ENCODE peak calls at places on chromosome 1, in nine cellular contexts. One of them, this sample, is unnamed.

GRCh38 chr1:5632226-5632625 is 360.0 kb downstream of the NPHP4 start:
- DNase-seq in HepG2: no peak
- DNase-seq in prostate gland: no peak
- DNase-seq in cardiac muscle cell: no peak
- DNase-seq in kidney epithelial cell: no peak
- DNase-seq in heart right ventricle: no peak
- DNase-seq in OCI-LY7: no peak
- DNase-seq in spleen: no peak
- DNase-seq in RWPE1: no peak
- DNase-seq in this sample: no peak

GRCh38 chr1:161486806-161487482 is 18.3 kb upstream of the FCGR2A start:
- DNase-seq in HepG2: peak; percentile 32
- DNase-seq in prostate gland: no peak
- DNase-seq in cardiac muscle cell: peak; percentile 80
- DNase-seq in kidney epithelial cell: no peak
- DNase-seq in heart right ventricle: no peak
- DNase-seq in OCI-LY7: peak; percentile 81
- DNase-seq in spleen: no peak
- DNase-seq in RWPE1: peak; percentile 31
- DNase-seq in this sample: no peak

GRCh38 chr1:5254975-5255374 is 600.6 kb downstream of the AJAP1 start:
- DNase-seq in HepG2: no peak
- DNase-seq in prostate gland: no peak
- DNase-seq in cardiac muscle cell: no peak
- DNase-seq in kidney epithelial cell: no peak
- DNase-seq in heart right ventricle: no peak
- DNase-seq in OCI-LY7: no peak
- DNase-seq in spleen: no peak
- DNase-seq in RWPE1: no peak
- DNase-seq in this sample: no peak

GRCh38 chr1:48309564-48310082 is 87.1 kb downstream of the SLC5A9 start:
- DNase-seq in HepG2: peak; percentile 58
- DNase-seq in prostate gland: no peak
- DNase-seq in cardiac muscle cell: no peak
- DNase-seq in kidney epithelial cell: no peak
- DNase-seq in heart right ventricle: no peak
- DNase-seq in OCI-LY7: no peak
- DNase-seq in spleen: no peak
- DNase-seq in RWPE1: no peak
- DNase-seq in this sample: no peak

GRCh38 chr1:53153752-53154151 is 11.3 kb upstream of the SLC1A7 start:
- DNase-seq in HepG2: no peak
- DNase-seq in prostate gland: no peak
- DNase-seq in cardiac muscle cell: no peak
- DNase-seq in kidney epithelial cell: no peak
- DNase-seq in heart right ventricle: no peak
- DNase-seq in OCI-LY7: no peak
- DNase-seq in spleen: no peak
- DNase-seq in RWPE1: no peak
- DNase-seq in this sample: no peak

GRCh38 chr1:41726899-41727748 is 191.6 kb downstream of the HIVEP3 start:
- DNase-seq in HepG2: peak; percentile 6
- DNase-seq in prostate gland: no peak
- DNase-seq in cardiac muscle cell: no peak
- DNase-seq in kidney epithelial cell: no peak
- DNase-seq in heart right ventricle: peak; percentile 69
- DNase-seq in OCI-LY7: peak; percentile 83
- DNase-seq in spleen: peak; percentile 94
- DNase-seq in RWPE1: no peak
- DNase-seq in this sample: peak; percentile 94

GRCh38 chr1:2105781-2106524 is 55.7 kb downstream of the PRKCZ start:
- DNase-seq in HepG2: no peak
- DNase-seq in prostate gland: no peak
- DNase-seq in cardiac muscle cell: no peak
- DNase-seq in kidney epithelial cell: no peak
- DNase-seq in heart right ventricle: peak; percentile 1
- DNase-seq in OCI-LY7: no peak
- DNase-seq in spleen: no peak
- DNase-seq in RWPE1: no peak
- DNase-seq in this sample: peak; percentile 37

GRCh38 chr1:60035925-60036324 is 37.6 kb downstream of the C1orf87 start:
- DNase-seq in HepG2: peak; percentile 2
- DNase-seq in prostate gland: no peak
- DNase-seq in cardiac muscle cell: no peak
- DNase-seq in kidney epithelial cell: no peak
- DNase-seq in heart right ventricle: no peak
- DNase-seq in OCI-LY7: no peak
- DNase-seq in spleen: no peak
- DNase-seq in RWPE1: no peak
- DNase-seq in this sample: no peak

DNA sequence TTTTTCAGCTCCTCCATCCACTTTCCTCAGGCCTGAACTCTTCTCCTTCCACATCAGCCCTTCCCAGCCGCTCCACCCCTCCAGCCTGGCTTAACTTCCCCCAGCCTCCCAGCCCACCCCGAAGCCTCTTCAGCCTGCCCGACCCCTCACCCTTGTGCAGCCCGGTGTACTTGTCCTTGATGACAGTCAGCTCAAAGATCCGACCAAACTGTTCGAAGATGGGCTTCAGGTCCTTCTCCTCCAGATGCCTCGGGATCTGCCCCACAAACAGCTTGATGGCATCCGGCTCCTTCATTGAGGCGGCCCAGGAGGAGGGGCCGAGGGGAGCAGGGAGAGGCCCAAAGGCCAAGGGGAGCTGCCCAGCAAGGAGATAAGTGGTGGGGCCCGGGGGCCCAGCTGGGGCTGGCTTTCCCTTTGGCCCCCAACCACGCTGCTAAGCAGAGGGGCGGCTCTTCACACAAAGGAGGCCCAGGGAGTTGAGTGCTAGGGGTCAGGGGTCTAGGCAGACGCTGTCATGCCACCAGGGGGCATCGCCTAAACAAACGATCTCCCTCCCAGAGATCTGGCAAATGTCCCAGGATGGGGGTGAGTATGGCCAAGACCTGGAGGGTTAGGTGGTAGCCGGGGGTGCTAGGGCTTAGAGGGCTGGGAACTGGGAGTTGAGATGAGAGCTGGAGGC is 738 bp downstream of the CELF3 start:
- DNase-seq in HepG2: peak; percentile 55
- DNase-seq in prostate gland: no peak
- DNase-seq in cardiac muscle cell: peak; percentile 42
- DNase-seq in kidney epithelial cell: no peak
- DNase-seq in heart right ventricle: no peak
- DNase-seq in OCI-LY7: peak; percentile 34
- DNase-seq in spleen: no peak
- DNase-seq in RWPE1: no peak
- DNase-seq in this sample: no peak
- TF ChIP-seq CTCF in HepG2: peak; percentile 62
- TF ChIP-seq CTCF in prostate gland: no peak
- TF ChIP-seq CTCF in cardiac muscle cell: peak; percentile 11
- TF ChIP-seq CTCF in kidney epithelial cell: peak; percentile 10
- TF ChIP-seq CTCF in heart right ventricle: no peak
- TF ChIP-seq CTCF in OCI-LY7: peak; percentile 59
- TF ChIP-seq CTCF in spleen: no peak
- TF ChIP-seq CTCF in RWPE1: no peak
- TF ChIP-seq CTCF in this sample: no peak

GRCh38 chr1:145837658-145838057 is 7.8 kb upstream of the NUDT17 start:
- DNase-seq in HepG2: no peak
- DNase-seq in prostate gland: no peak
- DNase-seq in cardiac muscle cell: no peak
- DNase-seq in kidney epithelial cell: no peak
- DNase-seq in heart right ventricle: no peak
- DNase-seq in OCI-LY7: no peak
- DNase-seq in spleen: no peak
- DNase-seq in RWPE1: no peak
- DNase-seq in this sample: no peak
- TF ChIP-seq CTCF in HepG2: no peak
- TF ChIP-seq CTCF in prostate gland: no peak
- TF ChIP-seq CTCF in cardiac muscle cell: no peak
- TF ChIP-seq CTCF in kidney epithelial cell: no peak
- TF ChIP-seq CTCF in heart right ventricle: no peak
- TF ChIP-seq CTCF in OCI-LY7: no peak
- TF ChIP-seq CTCF in spleen: no peak
- TF ChIP-seq CTCF in RWPE1: no peak
- TF ChIP-seq CTCF in this sample: no peak

GRCh38 chr1:113125469-113125868 is 52.5 kb downstream of the LRIG2 start:
- DNase-seq in HepG2: no peak
- DNase-seq in prostate gland: no peak
- DNase-seq in cardiac muscle cell: no peak
- DNase-seq in kidney epithelial cell: no peak
- DNase-seq in heart right ventricle: no peak
- DNase-seq in OCI-LY7: no peak
- DNase-seq in spleen: no peak
- DNase-seq in RWPE1: no peak
- DNase-seq in this sample: no peak

GRCh38 chr1:113128116-113128515 is 55.1 kb downstream of the LRIG2 start:
- DNase-seq in HepG2: no peak
- DNase-seq in prostate gland: no peak
- DNase-seq in cardiac muscle cell: no peak
- DNase-seq in kidney epithelial cell: no peak
- DNase-seq in heart right ventricle: no peak
- DNase-seq in OCI-LY7: no peak
- DNase-seq in spleen: no peak
- DNase-seq in RWPE1: no peak
- DNase-seq in this sample: no peak

GRCh38 chr1:113123737-113124136 is 50.7 kb downstream of the LRIG2 start:
- DNase-seq in HepG2: no peak
- DNase-seq in prostate gland: no peak
- DNase-seq in cardiac muscle cell: no peak
- DNase-seq in kidney epithelial cell: no peak
- DNase-seq in heart right ventricle: no peak
- DNase-seq in OCI-LY7: no peak
- DNase-seq in spleen: no peak
- DNase-seq in RWPE1: no peak
- DNase-seq in this sample: no peak

GRCh38 chr1:113126207-113126606 is 53.2 kb downstream of the LRIG2 start:
- DNase-seq in HepG2: no peak
- DNase-seq in prostate gland: no peak
- DNase-seq in cardiac muscle cell: no peak
- DNase-seq in kidney epithelial cell: no peak
- DNase-seq in heart right ventricle: no peak
- DNase-seq in OCI-LY7: no peak
- DNase-seq in spleen: no peak
- DNase-seq in RWPE1: no peak
- DNase-seq in this sample: no peak

DNA sequence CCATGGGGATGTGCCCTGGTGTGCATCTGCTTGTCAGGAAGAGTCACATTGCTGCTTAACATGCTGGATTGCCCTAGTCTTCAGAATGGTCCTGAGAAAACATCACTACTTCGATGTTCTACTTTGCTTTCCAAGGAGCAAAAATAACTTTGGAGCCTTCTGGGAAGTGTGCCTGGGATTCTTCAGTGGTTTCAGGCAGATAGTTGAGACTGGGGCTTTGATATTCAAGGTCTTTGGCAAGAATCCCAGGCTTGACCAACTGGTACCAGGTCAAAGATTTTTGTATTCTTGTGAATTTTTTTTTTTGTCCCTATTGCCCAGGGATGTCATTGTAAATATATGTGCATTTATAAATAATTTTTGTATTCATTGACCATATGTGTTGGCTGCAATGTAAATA is 51.4 kb downstream of the LRIG2 start:
- DNase-seq in HepG2: no peak
- DNase-seq in prostate gland: no peak
- DNase-seq in cardiac muscle cell: no peak
- DNase-seq in kidney epithelial cell: no peak
- DNase-seq in heart right ventricle: no peak
- DNase-seq in OCI-LY7: no peak
- DNase-seq in spleen: no peak
- DNase-seq in RWPE1: no peak
- DNase-seq in this sample: no peak
- TF ChIP-seq CTCF in HepG2: no peak
- TF ChIP-seq CTCF in prostate gland: no peak
- TF ChIP-seq CTCF in cardiac muscle cell: no peak
- TF ChIP-seq CTCF in kidney epithelial cell: no peak
- TF ChIP-seq CTCF in heart right ventricle: no peak
- TF ChIP-seq CTCF in OCI-LY7: no peak
- TF ChIP-seq CTCF in spleen: no peak
- TF ChIP-seq CTCF in RWPE1: no peak
- TF ChIP-seq CTCF in this sample: no peak

GRCh38 chr1:43315481-43315880 is 14.7 kb downstream of the TIE1 start:
- DNase-seq in HepG2: no peak
- DNase-seq in prostate gland: no peak
- DNase-seq in cardiac muscle cell: no peak
- DNase-seq in kidney epithelial cell: no peak
- DNase-seq in heart right ventricle: no peak
- DNase-seq in OCI-LY7: no peak
- DNase-seq in spleen: peak; percentile 22
- DNase-seq in RWPE1: no peak
- DNase-seq in this sample: no peak

GRCh38 chr1:43318831-43319230 is 18.0 kb downstream of the TIE1 start:
- DNase-seq in HepG2: no peak
- DNase-seq in prostate gland: no peak
- DNase-seq in cardiac muscle cell: no peak
- DNase-seq in kidney epithelial cell: no peak
- DNase-seq in heart right ventricle: no peak
- DNase-seq in OCI-LY7: no peak
- DNase-seq in spleen: no peak
- DNase-seq in RWPE1: no peak
- DNase-seq in this sample: no peak

GRCh38 chr1:43317817-43318471 is 17.2 kb downstream of the TIE1 start:
- DNase-seq in HepG2: no peak
- DNase-seq in prostate gland: no peak
- DNase-seq in cardiac muscle cell: no peak
- DNase-seq in kidney epithelial cell: no peak
- DNase-seq in heart right ventricle: no peak
- DNase-seq in OCI-LY7: no peak
- DNase-seq in spleen: peak; percentile 58
- DNase-seq in RWPE1: no peak
- DNase-seq in this sample: no peak

GRCh38 chr1:43315963-43316737 is 15.4 kb downstream of the TIE1 start:
- DNase-seq in HepG2: no peak
- DNase-seq in prostate gland: no peak
- DNase-seq in cardiac muscle cell: no peak
- DNase-seq in kidney epithelial cell: no peak
- DNase-seq in heart right ventricle: no peak
- DNase-seq in OCI-LY7: no peak
- DNase-seq in spleen: peak; percentile 67
- DNase-seq in RWPE1: no peak
- DNase-seq in this sample: no peak

DNA sequence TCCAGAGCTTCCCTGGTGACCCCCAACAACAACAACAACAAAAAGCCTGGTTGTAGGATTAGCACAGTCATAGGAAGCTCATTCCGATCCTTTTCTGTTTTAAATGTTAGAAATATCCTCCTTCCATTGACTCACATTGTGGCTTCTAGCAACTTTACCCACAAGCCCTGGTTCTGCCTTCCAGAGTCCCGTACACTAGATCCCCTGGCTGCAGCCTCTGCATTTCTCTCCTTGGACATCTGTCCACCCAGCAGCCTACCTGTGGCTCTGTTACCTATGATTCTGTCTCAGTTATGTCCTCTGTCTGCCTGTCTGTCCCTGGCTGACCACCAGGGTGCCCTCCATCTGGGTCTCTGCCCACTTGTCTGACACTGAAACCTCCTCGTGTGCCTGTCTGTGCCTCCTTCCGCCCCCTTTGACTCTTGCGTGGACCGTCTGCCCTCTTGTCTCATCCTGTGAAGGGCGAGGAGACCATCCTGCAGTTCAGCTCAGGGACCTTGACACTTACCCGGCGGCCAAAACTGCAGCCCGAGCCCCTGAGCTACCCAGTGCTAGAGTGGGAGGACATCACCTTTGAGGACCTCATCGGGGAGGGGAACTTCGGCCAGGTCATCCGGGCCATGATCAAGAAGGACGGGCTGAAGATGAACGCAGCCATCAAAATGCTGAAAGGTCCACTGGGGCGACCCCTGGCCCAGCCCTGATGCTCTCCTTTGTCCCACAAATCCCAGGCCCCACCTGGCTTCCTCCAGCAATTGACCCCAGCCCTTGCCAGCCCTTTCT is 16.1 kb downstream of the TIE1 start:
- DNase-seq in HepG2: no peak
- DNase-seq in prostate gland: no peak
- DNase-seq in cardiac muscle cell: no peak
- DNase-seq in kidney epithelial cell: no peak
- DNase-seq in heart right ventricle: no peak
- DNase-seq in OCI-LY7: no peak
- DNase-seq in spleen: no peak
- DNase-seq in RWPE1: no peak
- DNase-seq in this sample: no peak
- TF ChIP-seq CTCF in HepG2: peak; percentile 31
- TF ChIP-seq CTCF in prostate gland: no peak
- TF ChIP-seq CTCF in cardiac muscle cell: peak; percentile 18
- TF ChIP-seq CTCF in kidney epithelial cell: no peak
- TF ChIP-seq CTCF in heart right ventricle: no peak
- TF ChIP-seq CTCF in OCI-LY7: no peak
- TF ChIP-seq CTCF in spleen: no peak
- TF ChIP-seq CTCF in RWPE1: no peak
- TF ChIP-seq CTCF in this sample: no peak